ENCODE peak calls at places on chromosomes 11 and 22, in six cellular contexts. R is stomach; K is naive thymus-derived CD4-positive, alpha-beta T cell; G is GM23338; M is prostate gland; Y is endodermal cell. E is an unnamed sample.

GRCh38 chr11:74449369-74449931 is 17.9 kb downstream of the KCNE3 start:
- DNase-seq in G (peak), M (peak), R (peak), K (peak), Y (peak), E (no peak)

GRCh38 chr11:65419773-65420481 is 2.7 kb upstream of the NEAT1 start:
- DNase-seq in K (peak), R (peak), Y (peak), M (peak), G (peak), E (peak)

GRCh38 chr11:81497202-81497804 is 1236.4 kb downstream of the FAM181B start:
- DNase-seq in G (peak), M (no peak), R (no peak), K (no peak), Y (peak), E (no peak)

GRCh38 chr22:49861642-49862407 is 8.2 kb downstream of the ZBED4 start:
- DNase-seq in K (no peak), M (no peak), Y (no peak), G (no peak), R (no peak), E (no peak)

GRCh38 chr22:21015051-21016006 is at the start of gene P2RX6:
- DNase-seq in M (no peak), Y (peak), R (no peak), G (no peak), K (no peak), E (no peak)

GRCh38 chr11:45082744-45083543 is 63.5 kb upstream of the PRDM11 start:
- DNase-seq in Y (no peak), G (peak), K (no peak), M (no peak), R (no peak), E (no peak)

GRCh38 chr11:121575250-121575962 is 122.6 kb upstream of the SORL1-AS1 start:
- DNase-seq in G (no peak), K (no peak), M (no peak), Y (no peak), R (peak), E (peak)

GRCh38 chr11:14015711-14016110 is 53.2 kb downstream of the SPON1 start:
- DNase-seq in M (no peak), R (no peak), G (peak), K (no peak), Y (peak), E (no peak)

GRCh38 chr11:107808526-107808925 is 50.1 kb downstream of the SLC35F2 start:
- DNase-seq in Y (no peak), K (no peak), G (no peak), M (no peak), R (no peak), E (no peak)

GRCh38 chr11:83051760-83052671 is 19.7 kb downstream of the RAB30 start:
- DNase-seq in R (no peak), M (peak), K (no peak), G (no peak), Y (no peak), E (peak)

GRCh38 chr11:111114091-111114490 is 131.4 kb upstream of the POU2AF2 start:
- DNase-seq in Y (no peak), R (no peak), K (no peak), G (no peak), M (no peak), E (no peak)

GRCh38 chr22:29342177-29342576 is 26.7 kb upstream of the RASL10A start:
- DNase-seq in Y (no peak), K (no peak), M (no peak), G (no peak), R (no peak), E (no peak)

GRCh38 chr11:8285228-8285627 is 21.6 kb upstream of the LMO1 start:
- DNase-seq in G (no peak), K (no peak), M (no peak), Y (no peak), R (no peak), E (no peak)

GRCh38 chr22:24996420-24996952 is 44.0 kb downstream of the KIAA1671 start:
- DNase-seq in M (peak), Y (peak), K (no peak), G (peak), R (no peak), E (no peak)

GRCh38 chr22:41021039-41021654 is 70.0 kb downstream of the RBX1 start:
- DNase-seq in G (peak), M (peak), K (no peak), R (no peak), Y (peak), E (peak)

GRCh38 chr22:30606455-30607299 is at the start of gene TCN2:
- DNase-seq in G (peak), K (peak), Y (peak), M (peak), R (peak), E (peak)

GRCh38 chr22:26417406-26417805 is 11.7 kb upstream of the ASPHD2 start:
- DNase-seq in R (no peak), M (no peak), K (no peak), G (no peak), Y (no peak), E (no peak)

GRCh38 chr11:69880803-69881445 is 61.7 kb upstream of the FGF3 start:
- DNase-seq in G (no peak), K (no peak), Y (peak), M (no peak), R (no peak), E (peak)

GRCh38 chr22:25643232-25644000 is 78.9 kb downstream of the GRK3 start:
- DNase-seq in R (no peak), Y (no peak), K (no peak), M (no peak), G (peak), E (no peak)

GRCh38 chr11:1797391-1798125 is 33.8 kb upstream of the CTSD start:
- DNase-seq in M (no peak), R (peak), Y (no peak), G (no peak), K (no peak), E (no peak)

GRCh38 chr11:123302751-123303195 is 107.7 kb upstream of the CLMP start:
- DNase-seq in G (peak), R (no peak), K (no peak), M (no peak), Y (peak), E (no peak)

GRCh38 chr11:133896028-133896427 is 50.7 kb upstream of the SPATA19 start:
- DNase-seq in M (no peak), Y (no peak), K (no peak), R (no peak), G (no peak), E (no peak)

GRCh38 chr22:22213231-22213630 is 31.4 kb upstream of the VPREB1 start:
- DNase-seq in K (no peak), G (no peak), Y (no peak), M (no peak), R (no peak), E (no peak)

GRCh38 chr11:3215346-3216026 is 3.1 kb downstream of the MRGPRG start:
- DNase-seq in Y (peak), M (no peak), G (no peak), K (no peak), R (no peak), E (peak)

GRCh38 chr22:20002098-20002497 is 14.5 kb downstream of the ARVCF start:
- DNase-seq in K (no peak), Y (no peak), M (no peak), R (no peak), G (no peak), E (no peak)

GRCh38 chr11:94127632-94128031 is 1.0 kb upstream of the PANX1 start:
- DNase-seq in K (no peak), Y (no peak), M (no peak), R (no peak), G (no peak), E (no peak)

GRCh38 chr11:16299390-16299789 is 57.0 kb downstream of the SOX6 start:
- DNase-seq in G (no peak), K (no peak), R (no peak), M (no peak), Y (no peak), E (no peak)
- H3K4me3 ChIP-seq in G (no peak), K (no peak), R (no peak), M (no peak), Y (no peak), E (no peak)

GRCh38 chr11:71446942-71447688 is 1.1 kb downstream of the DHCR7 start:
- DNase-seq in M (peak), Y (no peak), G (no peak), K (no peak), R (no peak), E (no peak)
- H3K27ac ChIP-seq in M (peak), Y (no peak), G (no peak), K (peak), R (peak), E (peak)

GRCh38 chr11:67288198-67288451 is 978 bp upstream of the ANKRD13D start:
- DNase-seq in G (no peak), K (no peak), M (no peak), R (no peak), Y (no peak), E (no peak)

GRCh38 chr11:67284811-67285540 is 4.1 kb upstream of the ANKRD13D start:
- DNase-seq in Y (no peak), G (no peak), M (no peak), R (no peak), K (no peak), E (peak)

GRCh38 chr11:67287355-67288197 is 1.5 kb upstream of the ANKRD13D start:
- DNase-seq in K (no peak), R (no peak), G (no peak), M (no peak), Y (no peak), E (peak)

GRCh38 chr11:67285541-67286498 is 3.3 kb upstream of the ANKRD13D start:
- DNase-seq in Y (no peak), M (no peak), K (no peak), R (no peak), G (no peak), E (peak)

GRCh38 chr11:67286621-67287333 is 2.3 kb upstream of the ANKRD13D start:
- DNase-seq in K (no peak), G (peak), Y (no peak), M (no peak), R (no peak), E (peak)
- H3K4me3 ChIP-seq in K (peak), G (no peak), Y (no peak), M (no peak), R (no peak), E (no peak)

DNA sequence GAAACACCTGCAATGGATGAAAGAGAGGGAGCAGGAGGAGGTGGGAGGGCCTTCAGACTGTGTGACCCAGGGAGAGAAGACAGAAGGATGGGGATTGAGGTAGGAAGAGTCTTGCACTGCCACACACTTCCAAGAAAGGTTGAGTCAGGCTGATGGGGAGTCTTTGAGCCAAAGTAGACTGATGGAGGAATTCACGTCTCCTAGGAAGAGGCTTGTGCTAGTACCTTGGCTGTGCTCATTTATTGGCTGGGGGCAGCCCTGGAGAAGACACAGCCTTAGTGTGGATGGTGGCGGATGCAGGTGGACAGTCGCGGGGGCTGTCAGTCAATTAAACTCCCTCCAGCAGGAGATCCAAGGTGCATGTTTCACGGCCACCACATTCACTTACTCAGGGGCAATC is 16.2 kb upstream of the ACCSL start:
- DNase-seq in G (no peak), M (no peak), R (no peak), Y (no peak), K (no peak), E (no peak)
- H3K27ac ChIP-seq in G (no peak), M (no peak), R (peak), Y (no peak), K (no peak), E (peak)